ENCODE peak calls at places on chromosomes 7 and 10, in four cellular contexts. Z is CD8-positive, alpha-beta T cell; L is AG04450; C is testis. I is an unnamed sample.

GRCh38 chr7:77217474-77218185 is 18.0 kb upstream of the FGL2 start:
- DNase-seq in Z (no peak), C (no peak), L (no peak), I (no peak)

GRCh38 chr10:66783296-66783695 is 142.5 kb upstream of the LRRTM3 start:
- DNase-seq in C (no peak), Z (no peak), L (no peak), I (no peak)

GRCh38 chr10:59561397-59562121 is 148.1 kb downstream of the SLC16A9 start:
- DNase-seq in L (no peak), C (no peak), Z (no peak), I (no peak)

GRCh38 chr7:49483142-49483541 is 290.3 kb upstream of the VWC2 start:
- DNase-seq in C (peak), L (no peak), Z (no peak), I (no peak)

GRCh38 chr10:102752934-102753664 is 9.4 kb downstream of the WBP1L start:
- DNase-seq in C (peak), L (peak), Z (no peak), I (no peak)

GRCh38 chr10:132861884-132862461 is 76.0 kb upstream of the NKX6-2 start:
- DNase-seq in Z (no peak), L (no peak), C (no peak), I (peak)

GRCh38 chr7:99788554-99788953 is 4.6 kb upstream of the CYP3A4 start:
- DNase-seq in C (no peak), L (no peak), Z (no peak), I (no peak)

GRCh38 chr10:48466611-48467240 is 138.1 kb downstream of the ARHGAP22 start:
- DNase-seq in C (peak), L (no peak), Z (no peak), I (peak)

GRCh38 chr10:73910764-73911552 is at the start of gene PLAU:
- DNase-seq in C (peak), Z (peak), L (no peak), I (peak)

GRCh38 chr10:6347391-6347951 is 144.7 kb downstream of the PFKFB3 start:
- DNase-seq in Z (peak), L (no peak), C (peak), I (no peak)

GRCh38 chr7:20199015-20199737 is 18.0 kb downstream of the MACC1 start:
- DNase-seq in C (peak), L (peak), Z (peak), I (peak)

GRCh38 chr7:139889186-139889871 is 60.3 kb downstream of the TBXAS1 start:
- DNase-seq in Z (no peak), L (no peak), C (no peak), I (no peak)

GRCh38 chr10:86763404-86763803 is 7.0 kb downstream of the BMPR1A start:
- DNase-seq in C (peak), Z (no peak), L (no peak), I (no peak)

GRCh38 chr7:8434290-8435002 is 1.0 kb downstream of the NXPH1 start:
- DNase-seq in C (no peak), L (no peak), Z (no peak), I (no peak)

GRCh38 chr10:133277277-133277992 is 767 bp upstream of the ADAM8 start:
- DNase-seq in Z (no peak), C (no peak), L (no peak), I (no peak)

GRCh38 chr7:102993532-102994029 is 80.8 kb downstream of the LRRC17 start:
- DNase-seq in L (peak), C (no peak), Z (no peak), I (no peak)

GRCh38 chr10:130138479-130138866 is 2.3 kb downstream of the GLRX3 start:
- DNase-seq in L (no peak), Z (no peak), C (no peak), I (no peak)

GRCh38 chr10:52780391-52781155 is 8.0 kb upstream of the MBL2 start:
- DNase-seq in L (no peak), C (no peak), Z (no peak), I (no peak)

GRCh38 chr7:31744294-31744874 is 57.4 kb downstream of the PPP1R17 start:
- DNase-seq in C (peak), Z (peak), L (peak), I (peak)

GRCh38 chr10:43205681-43206390 is 61.0 kb downstream of the RASGEF1A start:
- DNase-seq in C (no peak), Z (no peak), L (no peak), I (peak)

GRCh38 chr7:156095908-156096539 is 283.8 kb upstream of the SHH start:
- DNase-seq in L (no peak), C (no peak), Z (peak), I (no peak)

GRCh38 chr7:438916-439315 is 80.7 kb downstream of the PDGFA start:
- DNase-seq in Z (no peak), C (no peak), L (no peak), I (no peak)

GRCh38 chr10:86958831-86959736 is 685 bp downstream of the SNCG start:
- DNase-seq in C (peak), L (no peak), Z (no peak), I (no peak)

GRCh38 chr10:22831586-22831985 is 96.3 kb upstream of the ARMC3 start:
- DNase-seq in Z (no peak), C (no peak), L (no peak), I (no peak)

GRCh38 chr7:51132661-51133060 is 183.9 kb downstream of the COBL start:
- DNase-seq in Z (no peak), L (no peak), C (no peak), I (no peak)

GRCh38 chr10:80144302-80145131 is 12.0 kb downstream of the PLAC9 start:
- DNase-seq in C (no peak), Z (peak), L (no peak), I (peak)

GRCh38 chr10:129035052-129035805 is 431.8 kb upstream of the MGMT start:
- DNase-seq in L (no peak), C (no peak), Z (peak), I (peak)

GRCh38 chr10:24390146-24390700 is 181.3 kb downstream of the KIAA1217 start:
- DNase-seq in C (no peak), Z (no peak), L (no peak), I (no peak)

GRCh38 chr7:128904381-128905197 is 5.9 kb downstream of the KCP start:
- DNase-seq in L (no peak), Z (no peak), C (no peak), I (peak)

GRCh38 chr10:122875843-122876492 is 3.4 kb downstream of the FAM24B start:
- DNase-seq in L (no peak), Z (no peak), C (no peak), I (no peak)

GRCh38 chr10:122879339-122880273 is at the start of gene FAM24B:
- DNase-seq in C (peak), L (peak), Z (peak), I (peak)

GRCh38 chr10:122877264-122877663 is 2.1 kb downstream of the FAM24B start:
- DNase-seq in C (no peak), Z (no peak), L (no peak), I (no peak)

GRCh38 chr10:122878799-122879338 is 512 bp downstream of the FAM24B start:
- DNase-seq in C (no peak), L (no peak), Z (no peak), I (no peak)

DNA sequence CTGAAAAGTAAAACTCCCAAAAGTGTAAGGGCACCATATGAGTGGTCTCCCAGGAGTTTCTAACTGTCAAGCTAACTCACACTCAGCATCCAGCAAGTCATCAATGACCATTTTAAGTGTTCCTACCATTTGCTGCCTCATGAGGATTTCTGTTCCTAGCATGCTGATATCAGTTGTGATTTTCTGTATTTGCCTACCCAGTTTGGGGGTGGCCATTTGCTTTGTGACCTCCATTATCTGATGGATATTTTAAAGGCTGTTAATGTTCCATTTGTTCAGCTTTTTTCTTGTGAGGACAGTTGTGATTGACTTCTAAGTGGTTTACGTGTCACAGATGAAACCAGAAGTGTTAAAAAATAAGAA is 2.9 kb downstream of the FAM24B start:
- DNase-seq in C (no peak), L (no peak), Z (no peak), I (no peak)
- H3K4me3 ChIP-seq in C (no peak), L (no peak), Z (no peak), I (no peak)

DNA sequence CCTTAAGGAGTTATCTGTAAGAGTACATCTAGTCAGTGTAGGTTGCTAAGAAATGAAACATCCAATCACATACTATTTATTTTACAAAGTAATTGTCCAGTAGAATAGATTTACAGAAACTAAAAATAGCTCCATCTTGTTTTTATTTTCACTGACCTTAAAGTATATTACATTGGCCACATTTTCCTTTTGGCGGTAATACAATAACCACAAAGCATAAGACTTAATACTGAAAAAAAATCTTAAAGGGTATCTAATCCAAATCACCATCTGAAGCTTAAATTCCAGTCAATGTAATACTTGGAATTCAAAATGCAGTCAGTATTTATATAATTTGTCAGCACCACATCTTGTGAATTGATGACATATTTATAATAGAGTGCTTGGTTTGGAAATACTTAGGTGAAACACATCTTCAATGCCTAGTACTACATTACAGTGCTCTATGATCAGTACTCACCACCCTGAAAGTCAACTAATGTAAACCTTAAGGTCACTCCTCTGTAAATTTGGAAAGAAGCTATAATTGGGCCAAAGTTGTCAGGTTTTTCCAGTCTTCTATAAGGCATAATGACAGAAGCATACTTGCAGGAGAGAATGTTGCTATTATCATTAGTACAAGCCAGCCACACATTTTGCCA is 8.9 kb downstream of the ANKMY2 start:
- DNase-seq in Z (no peak), C (no peak), L (peak), I (no peak)
- H3K27ac ChIP-seq in Z (no peak), C (no peak), L (no peak), I (peak)

DNA sequence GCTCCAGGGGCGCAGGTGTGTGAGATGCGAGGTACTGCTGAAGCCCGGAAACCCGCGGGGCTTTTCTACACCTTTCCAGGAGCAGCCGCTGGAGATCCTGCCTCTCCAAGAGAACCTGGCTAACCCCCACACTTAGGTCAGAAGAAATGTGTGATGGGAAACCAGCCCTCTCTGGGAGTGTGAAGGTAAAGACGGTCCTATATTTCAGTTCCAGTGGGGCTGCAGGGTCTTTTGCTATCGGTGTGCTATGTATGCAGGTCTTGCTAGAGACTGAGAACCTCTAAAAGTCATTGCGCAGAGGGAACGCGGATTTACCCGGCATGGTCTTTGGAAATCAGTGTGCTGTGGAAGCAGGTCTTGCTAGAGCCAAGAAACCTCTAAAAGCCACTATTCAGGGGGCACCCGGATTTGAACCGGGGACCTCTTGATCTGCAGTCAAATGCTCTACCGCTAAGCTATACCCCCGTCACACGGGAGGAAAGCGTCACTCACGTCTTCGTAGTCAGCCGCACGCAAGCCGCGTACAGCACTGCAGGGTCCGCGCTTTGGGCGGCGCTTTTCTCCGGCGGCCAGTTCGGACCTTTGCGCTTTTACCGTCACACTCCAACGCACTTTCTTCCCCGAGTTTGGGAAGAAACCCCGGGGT is 46.0 kb downstream of the ZNF777 start:
- DNase-seq in Z (peak), C (peak), L (peak), I (peak)
- H3K4me3 ChIP-seq in Z (no peak), C (peak), L (peak), I (peak)

GRCh38 chr7:36215017-36215621 is 62.1 kb downstream of the EEPD1 start:
- DNase-seq in C (no peak), Z (no peak), L (no peak), I (no peak)
- H3K27ac ChIP-seq in C (no peak), Z (no peak), L (no peak), I (no peak)

GRCh38 chr7:149458235-149458634 is 2.6 kb downstream of the ZNF777 start:
- DNase-seq in Z (no peak), C (no peak), L (no peak), I (no peak)
- H3K4me3 ChIP-seq in Z (no peak), C (no peak), L (peak), I (no peak)

DNA sequence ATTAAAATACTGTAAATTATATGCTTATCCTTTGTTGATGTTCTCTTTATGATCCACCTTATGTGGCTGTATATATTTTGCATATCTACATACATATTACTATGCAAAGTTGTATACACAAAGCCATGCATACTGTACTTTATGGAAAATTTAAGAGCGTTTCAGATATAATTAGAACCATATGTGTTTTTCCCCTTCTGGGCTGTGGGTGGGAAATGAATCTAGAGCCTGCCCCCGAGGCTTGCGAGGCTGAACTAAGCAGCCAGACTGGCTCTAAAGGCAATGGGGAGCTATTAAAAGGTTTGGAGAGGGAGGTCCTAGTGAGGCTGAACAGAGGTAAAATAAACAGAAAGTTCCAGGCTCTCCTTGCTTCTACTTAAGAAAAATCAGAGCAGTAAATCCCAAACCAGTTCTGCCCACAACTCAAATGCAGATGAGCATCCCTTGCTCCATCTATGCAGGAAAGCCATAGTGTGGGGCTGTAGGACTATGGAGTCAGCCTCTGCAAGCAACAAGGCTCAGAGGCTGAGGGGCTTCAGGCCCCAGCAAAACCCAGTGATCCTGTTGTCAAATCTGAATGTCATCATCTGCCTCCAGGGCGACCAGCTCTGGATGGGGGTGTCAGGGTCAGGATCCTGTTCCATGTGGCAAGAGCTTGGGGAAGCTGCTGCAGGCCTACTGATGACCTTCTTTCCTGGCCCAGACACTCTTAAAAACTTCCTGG is 14.1 kb upstream of the DDIT4 start:
- DNase-seq in L (no peak), Z (no peak), C (no peak), I (no peak)
- H3K27ac ChIP-seq in L (peak), Z (peak), C (peak), I (peak)

GRCh38 chr10:12729885-12730284 is 271.6 kb downstream of the CCDC3 start:
- DNase-seq in C (peak), Z (no peak), L (no peak), I (no peak)

GRCh38 chr10:12727832-12728215 is 273.7 kb downstream of the CCDC3 start:
- DNase-seq in C (no peak), L (no peak), Z (no peak), I (peak)

GRCh38 chr10:12733271-12733670 is 268.2 kb downstream of the CCDC3 start:
- DNase-seq in C (no peak), Z (no peak), L (no peak), I (no peak)

GRCh38 chr10:12728569-12728968 is 272.9 kb downstream of the CCDC3 start:
- DNase-seq in L (no peak), Z (no peak), C (no peak), I (no peak)

GRCh38 chr10:12730809-12731519 is 270.5 kb downstream of the CCDC3 start:
- DNase-seq in C (no peak), L (no peak), Z (no peak), I (no peak)
- H3K4me3 ChIP-seq in C (no peak), L (no peak), Z (no peak), I (no peak)

GRCh38 chr10:70585555-70586243 is 16.8 kb downstream of the PRF1 start:
- DNase-seq in C (no peak), L (no peak), Z (no peak), I (no peak)

GRCh38 chr10:70587045-70587658 is 15.4 kb downstream of the PRF1 start:
- DNase-seq in C (no peak), Z (no peak), L (no peak), I (no peak)

GRCh38 chr10:70584941-70585544 is 17.5 kb downstream of the PRF1 start:
- DNase-seq in C (no peak), Z (no peak), L (no peak), I (peak)

GRCh38 chr10:70588255-70588654 is 14.3 kb downstream of the PRF1 start:
- DNase-seq in Z (no peak), L (no peak), C (no peak), I (peak)

GRCh38 chr10:70586348-70586930 is 16.1 kb downstream of the PRF1 start:
- DNase-seq in C (no peak), Z (no peak), L (no peak), I (no peak)
- H3K27ac ChIP-seq in C (no peak), Z (no peak), L (no peak), I (no peak)

GRCh38 chr7:74000489-74001149 is 27.4 kb upstream of the ELN start:
- DNase-seq in Z (no peak), C (no peak), L (no peak), I (no peak)
- H3K4me3 ChIP-seq in Z (no peak), C (no peak), L (no peak), I (no peak)